ENCODE peak calls at places on chromosomes 16 and 17, in eight cellular contexts. One of them, this sample, is unnamed.
A peak's percentile ranks its signal among the peaks of the same experiment; 100 is the strongest.

GRCh38 chr16:75687361-75687760 is 10.6 kb upstream of the CPHXL2 start:
- DNase-seq in A549: no peak
- DNase-seq in K562: no peak
- DNase-seq in H1: no peak
- DNase-seq in GM12878: no peak
- DNase-seq in endothelial cell of umbilical vein: no peak
- DNase-seq in HepG2: no peak
- DNase-seq in HCT116: no peak
- DNase-seq in this sample: no peak

GRCh38 chr16:138049-138417 is 440 bp downstream of the NPRL3 start:
- DNase-seq in A549: no peak
- DNase-seq in K562: peak; percentile 76
- DNase-seq in H1: peak; percentile 71
- DNase-seq in GM12878: no peak
- DNase-seq in endothelial cell of umbilical vein: peak; percentile 18
- DNase-seq in HepG2: no peak
- DNase-seq in HCT116: no peak
- DNase-seq in this sample: peak; percentile 29

GRCh38 chr16:58363746-58364393 is 28.4 kb upstream of the GINS3 start:
- DNase-seq in A549: no peak
- DNase-seq in K562: no peak
- DNase-seq in H1: no peak
- DNase-seq in GM12878: no peak
- DNase-seq in endothelial cell of umbilical vein: no peak
- DNase-seq in HepG2: no peak
- DNase-seq in HCT116: no peak
- DNase-seq in this sample: no peak

GRCh38 chr17:77968788-77969187 is 10.3 kb downstream of the TNRC6C start:
- DNase-seq in A549: no peak
- DNase-seq in K562: no peak
- DNase-seq in H1: no peak
- DNase-seq in GM12878: no peak
- DNase-seq in endothelial cell of umbilical vein: no peak
- DNase-seq in HepG2: no peak
- DNase-seq in HCT116: no peak
- DNase-seq in this sample: no peak

GRCh38 chr17:2173005-2173404 is 118.1 kb downstream of the HIC1 start:
- DNase-seq in A549: no peak
- DNase-seq in K562: no peak
- DNase-seq in H1: no peak
- DNase-seq in GM12878: no peak
- DNase-seq in endothelial cell of umbilical vein: peak; percentile 36
- DNase-seq in HepG2: no peak
- DNase-seq in HCT116: no peak
- DNase-seq in this sample: no peak

GRCh38 chr16:20318006-20318405 is 9.3 kb downstream of the GP2 start:
- DNase-seq in A549: no peak
- DNase-seq in K562: no peak
- DNase-seq in H1: no peak
- DNase-seq in GM12878: no peak
- DNase-seq in endothelial cell of umbilical vein: no peak
- DNase-seq in HepG2: no peak
- DNase-seq in HCT116: no peak
- DNase-seq in this sample: no peak

GRCh38 chr17:39461911-39462641 is 790 bp downstream of the CDK12 start:
- DNase-seq in A549: no peak
- DNase-seq in K562: peak; percentile 81
- DNase-seq in H1: peak; percentile 54
- DNase-seq in GM12878: peak; percentile 32
- DNase-seq in endothelial cell of umbilical vein: peak; percentile 56
- DNase-seq in HepG2: peak; percentile 36
- DNase-seq in HCT116: no peak
- DNase-seq in this sample: peak; percentile 37

GRCh38 chr17:75619506-75620431 is 13.5 kb upstream of the SMIM5 start:
- DNase-seq in A549: peak; percentile 70
- DNase-seq in K562: peak; percentile 77
- DNase-seq in H1: peak; percentile 96
- DNase-seq in GM12878: no peak
- DNase-seq in endothelial cell of umbilical vein: peak; percentile 32
- DNase-seq in HepG2: peak; percentile 39
- DNase-seq in HCT116: no peak
- DNase-seq in this sample: peak; percentile 52

GRCh38 chr16:89404561-89404960 is 85.8 kb downstream of the ANKRD11 start:
- DNase-seq in A549: no peak
- DNase-seq in K562: no peak
- DNase-seq in H1: no peak
- DNase-seq in GM12878: no peak
- DNase-seq in endothelial cell of umbilical vein: no peak
- DNase-seq in HepG2: no peak
- DNase-seq in HCT116: no peak
- DNase-seq in this sample: no peak

GRCh38 chr16:67720236-67720635 is 1.1 kb upstream of the GFOD2 start:
- DNase-seq in A549: no peak
- DNase-seq in K562: no peak
- DNase-seq in H1: no peak
- DNase-seq in GM12878: no peak
- DNase-seq in endothelial cell of umbilical vein: no peak
- DNase-seq in HepG2: no peak
- DNase-seq in HCT116: no peak
- DNase-seq in this sample: no peak

GRCh38 chr16:87207965-87208364 is 109.2 kb downstream of the C16orf95 start:
- DNase-seq in A549: no peak
- DNase-seq in K562: no peak
- DNase-seq in H1: no peak
- DNase-seq in GM12878: no peak
- DNase-seq in endothelial cell of umbilical vein: no peak
- DNase-seq in HepG2: no peak
- DNase-seq in HCT116: no peak
- DNase-seq in this sample: no peak

GRCh38 chr17:48113201-48113676 is 5.7 kb downstream of the SNX11 start:
- DNase-seq in A549: no peak
- DNase-seq in K562: no peak
- DNase-seq in H1: no peak
- DNase-seq in GM12878: peak; percentile 71
- DNase-seq in endothelial cell of umbilical vein: no peak
- DNase-seq in HepG2: no peak
- DNase-seq in HCT116: no peak
- DNase-seq in this sample: peak; percentile 95

GRCh38 chr16:19119564-19119963 is 5.8 kb downstream of the ITPRIPL2 start:
- DNase-seq in A549: no peak
- DNase-seq in K562: no peak
- DNase-seq in H1: no peak
- DNase-seq in GM12878: no peak
- DNase-seq in endothelial cell of umbilical vein: peak; percentile 42
- DNase-seq in HepG2: no peak
- DNase-seq in HCT116: no peak
- DNase-seq in this sample: peak; percentile 69

GRCh38 chr16:52440248-52440647 is 106.7 kb downstream of the TOX3 start:
- DNase-seq in A549: no peak
- DNase-seq in K562: no peak
- DNase-seq in H1: no peak
- DNase-seq in GM12878: no peak
- DNase-seq in endothelial cell of umbilical vein: no peak
- DNase-seq in HepG2: no peak
- DNase-seq in HCT116: no peak
- DNase-seq in this sample: no peak

GRCh38 chr17:7250655-7251329 is 742 bp downstream of the CTDNEP1 start:
- DNase-seq in A549: no peak
- DNase-seq in K562: no peak
- DNase-seq in H1: no peak
- DNase-seq in GM12878: no peak
- DNase-seq in endothelial cell of umbilical vein: peak; percentile 42
- DNase-seq in HepG2: no peak
- DNase-seq in HCT116: no peak
- DNase-seq in this sample: peak; percentile 26
- TF ChIP-seq POLR2A in A549: no peak
- TF ChIP-seq POLR2A in K562: no peak
- TF ChIP-seq POLR2A in H1: no peak
- TF ChIP-seq POLR2A in GM12878: peak; percentile 55
- TF ChIP-seq POLR2A in endothelial cell of umbilical vein: no peak
- TF ChIP-seq POLR2A in HepG2: no peak
- TF ChIP-seq POLR2A in HCT116: no peak
- TF ChIP-seq POLR2A in this sample: no peak

GRCh38 chr17:76633628-76634328 is 9.8 kb downstream of the ST6GALNAC1 start:
- DNase-seq in A549: no peak
- DNase-seq in K562: no peak
- DNase-seq in H1: no peak
- DNase-seq in GM12878: no peak
- DNase-seq in endothelial cell of umbilical vein: no peak
- DNase-seq in HepG2: peak; percentile 80
- DNase-seq in HCT116: no peak
- DNase-seq in this sample: no peak

GRCh38 chr17:76630151-76630550 is 13.4 kb downstream of the ST6GALNAC1 start:
- DNase-seq in A549: no peak
- DNase-seq in K562: no peak
- DNase-seq in H1: no peak
- DNase-seq in GM12878: no peak
- DNase-seq in endothelial cell of umbilical vein: no peak
- DNase-seq in HepG2: no peak
- DNase-seq in HCT116: no peak
- DNase-seq in this sample: peak; percentile 23

GRCh38 chr17:76635659-76636360 is 7.7 kb downstream of the ST6GALNAC1 start:
- DNase-seq in A549: no peak
- DNase-seq in K562: no peak
- DNase-seq in H1: no peak
- DNase-seq in GM12878: no peak
- DNase-seq in endothelial cell of umbilical vein: no peak
- DNase-seq in HepG2: no peak
- DNase-seq in HCT116: no peak
- DNase-seq in this sample: no peak

GRCh38 chr17:76635039-76635438 is 8.5 kb downstream of the ST6GALNAC1 start:
- DNase-seq in A549: no peak
- DNase-seq in K562: no peak
- DNase-seq in H1: no peak
- DNase-seq in GM12878: no peak
- DNase-seq in endothelial cell of umbilical vein: no peak
- DNase-seq in HepG2: no peak
- DNase-seq in HCT116: no peak
- DNase-seq in this sample: no peak

GRCh38 chr17:76631821-76632565 is 11.6 kb downstream of the ST6GALNAC1 start:
- DNase-seq in A549: no peak
- DNase-seq in K562: no peak
- DNase-seq in H1: no peak
- DNase-seq in GM12878: no peak
- DNase-seq in endothelial cell of umbilical vein: no peak
- DNase-seq in HepG2: no peak
- DNase-seq in HCT116: no peak
- DNase-seq in this sample: no peak
- TF ChIP-seq MAX in A549: no peak
- TF ChIP-seq MAX in K562: no peak
- TF ChIP-seq MAX in H1: no peak
- TF ChIP-seq MAX in GM12878: no peak
- TF ChIP-seq MAX in endothelial cell of umbilical vein: no peak
- TF ChIP-seq MAX in HepG2: no peak
- TF ChIP-seq MAX in HCT116: no peak
- TF ChIP-seq MAX in this sample: no peak

GRCh38 chr17:21213005-21213404 is 956 bp downstream of the TMEM11 start:
- DNase-seq in A549: no peak
- DNase-seq in K562: no peak
- DNase-seq in H1: no peak
- DNase-seq in GM12878: no peak
- DNase-seq in endothelial cell of umbilical vein: peak; percentile 10
- DNase-seq in HepG2: no peak
- DNase-seq in HCT116: no peak
- DNase-seq in this sample: no peak

GRCh38 chr17:21215935-21216334 is 2.0 kb upstream of the TMEM11 start:
- DNase-seq in A549: no peak
- DNase-seq in K562: no peak
- DNase-seq in H1: no peak
- DNase-seq in GM12878: no peak
- DNase-seq in endothelial cell of umbilical vein: no peak
- DNase-seq in HepG2: no peak
- DNase-seq in HCT116: no peak
- DNase-seq in this sample: peak; percentile 41

GRCh38 chr17:21213491-21214014 is 408 bp downstream of the TMEM11 start:
- DNase-seq in A549: no peak
- DNase-seq in K562: peak; percentile 80
- DNase-seq in H1: no peak
- DNase-seq in GM12878: no peak
- DNase-seq in endothelial cell of umbilical vein: no peak
- DNase-seq in HepG2: no peak
- DNase-seq in HCT116: no peak
- DNase-seq in this sample: peak; percentile 81

GRCh38 chr17:21214777-21215541 is 998 bp upstream of the TMEM11 start:
- DNase-seq in A549: no peak
- DNase-seq in K562: no peak
- DNase-seq in H1: peak; percentile 63
- DNase-seq in GM12878: no peak
- DNase-seq in endothelial cell of umbilical vein: no peak
- DNase-seq in HepG2: no peak
- DNase-seq in HCT116: no peak
- DNase-seq in this sample: peak; percentile 47

GRCh38 chr17:21214015-21214776 is at the start of gene TMEM11:
- DNase-seq in A549: peak; percentile 96
- DNase-seq in K562: peak; percentile 90
- DNase-seq in H1: peak; percentile 97
- DNase-seq in GM12878: peak; percentile 71
- DNase-seq in endothelial cell of umbilical vein: peak; percentile 97
- DNase-seq in HepG2: peak; percentile 86
- DNase-seq in HCT116: peak; percentile 79
- DNase-seq in this sample: peak; percentile 99
- TF ChIP-seq POLR2A in A549: peak; percentile 79
- TF ChIP-seq POLR2A in K562: peak; percentile 76
- TF ChIP-seq POLR2A in H1: peak; percentile 25
- TF ChIP-seq POLR2A in GM12878: peak; percentile 88
- TF ChIP-seq POLR2A in endothelial cell of umbilical vein: peak; percentile 58
- TF ChIP-seq POLR2A in HepG2: peak; percentile 71
- TF ChIP-seq POLR2A in HCT116: peak; percentile 54
- TF ChIP-seq POLR2A in this sample: peak; percentile 80

GRCh38 chr17:81561494-81561885 is 9.3 kb upstream of the FAAP100 start:
- DNase-seq in A549: no peak
- DNase-seq in K562: no peak
- DNase-seq in H1: no peak
- DNase-seq in GM12878: no peak
- DNase-seq in endothelial cell of umbilical vein: peak; percentile 47
- DNase-seq in HepG2: no peak
- DNase-seq in HCT116: no peak
- DNase-seq in this sample: peak; percentile 41
- TF ChIP-seq MAX in A549: no peak
- TF ChIP-seq MAX in K562: no peak
- TF ChIP-seq MAX in H1: no peak
- TF ChIP-seq MAX in GM12878: no peak
- TF ChIP-seq MAX in endothelial cell of umbilical vein: no peak
- TF ChIP-seq MAX in HepG2: no peak
- TF ChIP-seq MAX in HCT116: no peak
- TF ChIP-seq MAX in this sample: no peak

DNA sequence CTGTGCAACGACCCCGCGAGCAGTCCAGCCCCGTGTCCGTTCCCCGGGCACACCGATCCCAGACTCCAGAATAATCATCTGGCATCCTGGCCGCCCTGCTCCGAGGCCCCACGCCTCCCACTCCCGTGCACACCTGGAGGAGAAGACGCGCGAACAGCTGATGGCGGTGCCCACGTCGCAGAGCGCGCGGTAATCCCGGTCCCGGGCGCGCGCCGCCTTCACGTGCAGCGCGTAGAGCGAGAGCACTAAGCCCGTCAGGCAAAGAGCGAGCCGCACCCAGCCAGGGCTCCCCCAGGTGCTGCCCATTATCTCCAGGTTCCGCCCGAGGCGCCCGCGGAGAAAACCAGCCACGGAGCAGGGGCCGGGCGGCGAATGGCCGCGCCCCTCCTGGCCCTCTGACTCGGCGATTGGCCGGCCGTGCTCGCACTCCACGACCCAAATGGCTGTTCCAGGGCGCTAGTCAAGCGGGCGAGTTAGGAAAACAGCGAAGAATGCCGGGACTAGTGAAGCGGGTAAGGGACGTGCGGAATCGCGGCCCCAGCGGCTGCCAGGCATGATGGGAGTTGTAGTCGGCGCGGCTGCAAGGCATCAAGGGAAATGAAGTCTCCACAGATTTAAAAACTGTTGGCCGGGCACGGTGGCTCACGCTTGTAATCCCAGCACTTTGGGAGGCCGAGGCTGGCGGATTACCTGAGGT is at the start of gene VKORC1:
- DNase-seq in A549: peak; percentile 99
- DNase-seq in K562: peak; percentile 93
- DNase-seq in H1: peak; percentile 90
- DNase-seq in GM12878: peak; percentile 87
- DNase-seq in endothelial cell of umbilical vein: peak; percentile 97
- DNase-seq in HepG2: peak; percentile 98
- DNase-seq in HCT116: peak; percentile 97
- DNase-seq in this sample: peak; percentile 98
- TF ChIP-seq POLR2A in A549: peak; percentile 62
- TF ChIP-seq POLR2A in K562: peak; percentile 77
- TF ChIP-seq POLR2A in H1: no peak
- TF ChIP-seq POLR2A in GM12878: peak; percentile 79
- TF ChIP-seq POLR2A in endothelial cell of umbilical vein: peak; percentile 64
- TF ChIP-seq POLR2A in HepG2: peak; percentile 90
- TF ChIP-seq POLR2A in HCT116: peak; percentile 58
- TF ChIP-seq POLR2A in this sample: peak; percentile 37